ENCODE peak calls at places on chromosome 11, in five cellular contexts. T is HCT116, S is Panc1, W is stomach, E is spleen. I is an unnamed sample.

GRCh38 chr11:27100534-27100933 is 59.9 kb downstream of the BBOX1 start:
- DNase-seq in W (no peak), T (no peak), E (no peak), S (no peak), I (no peak)

GRCh38 chr11:61785837-61786402 is 6.5 kb downstream of the TMEM258 start:
- DNase-seq in T (no peak), E (peak; percentile 68), W (no peak), S (no peak), I (no peak)

GRCh38 chr11:2173150-2173693 is 1.6 kb upstream of the TH start:
- DNase-seq in E (no peak), W (no peak), S (no peak), T (no peak), I (no peak)

GRCh38 chr11:126405906-126406305 is 50.4 kb downstream of the ST3GAL4 start:
- DNase-seq in E (peak; percentile 40), T (peak; percentile 42), S (no peak), W (no peak), I (peak; percentile 73)

GRCh38 chr11:68371176-68372041 is 59.0 kb downstream of the LRP5 start:
- DNase-seq in S (no peak), W (no peak), T (no peak), E (no peak), I (peak; percentile 61)

GRCh38 chr11:116864531-116864930 is 27.1 kb upstream of the APOA1 start:
- DNase-seq in T (no peak), S (no peak), W (no peak), E (no peak), I (no peak)

GRCh38 chr11:112995423-112996084 is 34.3 kb downstream of the NCAM1 start:
- DNase-seq in W (no peak), S (no peak), T (no peak), E (no peak), I (no peak)

GRCh38 chr11:13375798-13376197 is 87.2 kb downstream of the BTBD10 start:
- DNase-seq in E (no peak), W (no peak), S (no peak), T (no peak), I (no peak)

GRCh38 chr11:89175796-89176195 is 1.9 kb upstream of the TYR start:
- DNase-seq in T (no peak), S (no peak), W (no peak), E (no peak), I (no peak)

GRCh38 chr11:35265755-35266454 is 126.9 kb downstream of the CD44 start:
- DNase-seq in S (no peak), E (no peak), T (no peak), W (no peak), I (no peak)

GRCh38 chr11:65506770-65507485 is 8.1 kb downstream of the MALAT1 start:
- DNase-seq in W (peak; percentile 56), E (no peak), S (peak; percentile 93), T (peak; percentile 91), I (peak; percentile 74)

DNA sequence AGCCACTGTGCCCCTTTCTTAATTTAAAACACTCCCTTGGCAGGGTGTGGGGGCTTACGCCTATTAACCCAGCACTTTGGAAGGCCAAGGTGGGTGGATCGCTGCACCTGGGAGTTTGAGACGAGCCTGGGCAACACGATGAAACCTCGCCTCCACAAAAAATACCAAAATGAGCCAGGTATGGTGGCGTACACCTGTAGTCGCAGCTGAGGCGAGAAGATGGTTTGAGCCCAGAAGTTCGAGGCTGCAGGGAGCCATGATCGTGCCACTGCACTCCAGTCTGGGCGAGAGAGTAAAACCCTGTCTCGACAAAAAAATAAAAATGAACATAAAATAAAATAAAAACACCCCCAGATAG is 45.0 kb downstream of the LINC01488 start:
- DNase-seq in W (no peak), S (no peak), T (no peak), E (peak; percentile 40), I (no peak)
- TF ChIP-seq POLR2AphosphoS5 in W (no peak), S (no peak), T (no peak), E (no peak), I (no peak)

GRCh38 chr11:7511405-7511804 is 2.4 kb upstream of the PPFIBP2 start:
- DNase-seq in S (no peak), T (no peak), W (peak; percentile 80), E (no peak), I (peak; percentile 53)
- H3K4me3 ChIP-seq in S (no peak overlapping the region), T (no peak overlapping the region), W (no peak overlapping the region), E (no peak overlapping the region), I (no peak overlapping the region)

GRCh38 chr11:121467965-121468364 is 15.2 kb upstream of the SORL1-AS1 start:
- DNase-seq in T (no peak), S (no peak), W (no peak), E (no peak), I (no peak)
- TF ChIP-seq POLR2AphosphoS5 in T (no peak), S (no peak), W (no peak), E (no peak), I (no peak)

GRCh38 chr11:862704-863388 is 20.2 kb downstream of the TSPAN4 start:
- DNase-seq in T (no peak), S (no peak), W (no peak), E (no peak), I (no peak)
- H3K4me3 ChIP-seq in T (no peak overlapping the region), S (no peak overlapping the region), W (no peak overlapping the region), E (no peak overlapping the region), I (no peak overlapping the region)

GRCh38 chr11:128339721-128340271 is 247.6 kb downstream of the ETS1 start:
- DNase-seq in S (no peak), T (no peak), W (no peak), E (no peak), I (no peak)

GRCh38 chr11:128335729-128336128 is 251.6 kb downstream of the ETS1 start:
- DNase-seq in W (no peak), T (no peak), S (no peak), E (no peak), I (no peak)

GRCh38 chr11:128338806-128339205 is 248.6 kb downstream of the ETS1 start:
- DNase-seq in E (no peak), T (no peak), W (no peak), S (no peak), I (no peak)

GRCh38 chr11:128334311-128335044 is 252.9 kb downstream of the ETS1 start:
- DNase-seq in S (no peak), T (no peak), E (peak; percentile 87), W (no peak), I (no peak)

DNA sequence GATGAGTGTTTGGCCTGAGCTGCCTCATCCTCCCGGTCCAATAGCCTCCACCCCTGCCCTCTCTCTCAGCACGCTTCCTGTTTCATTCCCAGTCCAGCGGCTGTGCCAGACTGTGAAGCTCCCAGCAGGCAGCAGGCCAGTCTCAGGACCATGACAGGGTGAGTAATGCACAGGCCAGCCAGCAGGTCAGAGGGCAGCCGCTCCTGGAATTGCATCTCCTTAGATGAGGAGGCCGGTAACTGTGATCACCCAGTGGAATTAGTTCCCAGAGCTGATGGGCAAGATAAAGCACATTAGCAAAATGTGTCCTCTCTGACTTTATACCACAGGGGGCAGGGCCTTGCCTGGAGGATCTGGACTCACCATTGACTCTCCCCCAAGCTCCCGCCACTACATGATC is 251.2 kb downstream of the ETS1 start:
- DNase-seq in W (peak; percentile 39), S (peak; percentile 45), T (no peak), E (peak; percentile 88), I (peak; percentile 26)
- TF ChIP-seq POLR2AphosphoS5 in W (no peak), S (no peak), T (no peak), E (peak; percentile 76), I (no peak)

GRCh38 chr11:57597971-57598830 is 716 bp downstream of the SERPING1 start:
- DNase-seq in S (no peak), W (peak; percentile 50), E (peak; percentile 79), T (no peak), I (peak; percentile 62)
- H3K4me3 ChIP-seq in S (peak overlapping the region; percentile 15), W (peak overlapping the region; percentile 54), E (peak overlapping the region; percentile 49), T (peak overlapping the region; percentile 26), I (peak overlapping the region; percentile 38)

DNA sequence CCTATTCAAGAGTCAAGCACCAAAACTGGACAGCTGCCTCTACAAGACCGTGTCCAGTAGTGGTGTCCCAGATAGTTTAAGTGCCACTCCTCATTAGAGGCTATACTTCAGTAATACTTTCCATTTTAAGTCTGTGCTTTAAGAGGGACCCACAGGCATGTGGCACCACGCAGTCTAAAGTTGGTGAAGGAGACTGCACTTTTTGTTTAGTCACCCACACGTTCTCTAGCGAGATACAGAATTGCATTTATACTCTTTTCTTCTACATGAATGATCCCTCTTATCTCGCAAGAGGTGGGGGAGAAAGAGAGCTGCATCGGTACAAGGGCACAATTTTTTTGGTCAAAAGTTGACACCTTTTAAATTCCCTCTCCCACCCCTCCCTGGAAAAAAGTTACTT is 41.5 kb downstream of the DDX6 start:
- DNase-seq in E (no peak), W (no peak), S (no peak), T (no peak), I (no peak)
- TF ChIP-seq POLR2AphosphoS5 in E (no peak), W (no peak), S (no peak), T (no peak), I (peak; percentile 22)

GRCh38 chr11:110050201-110050506 is 43.0 kb upstream of the ZC3H12C start:
- DNase-seq in W (no peak), E (no peak), S (no peak), T (no peak), I (no peak)
- H3K4me3 ChIP-seq in W (no peak overlapping the region), E (no peak overlapping the region), S (no peak overlapping the region), T (no peak overlapping the region), I (no peak overlapping the region)

GRCh38 chr11:102419181-102419580 is 33.4 kb downstream of the TMEM123 start:
- DNase-seq in S (no peak), W (no peak), E (no peak), T (no peak), I (no peak)

GRCh38 chr11:102416974-102417373 is 35.6 kb downstream of the TMEM123 start:
- DNase-seq in S (no peak), W (no peak), E (no peak), T (no peak), I (no peak)

GRCh38 chr11:102422817-102423725 is 29.5 kb downstream of the TMEM123 start:
- DNase-seq in S (no peak), E (no peak), W (no peak), T (no peak), I (no peak)

GRCh38 chr11:102421262-102421661 is 31.3 kb downstream of the TMEM123 start:
- DNase-seq in T (no peak), W (no peak), S (no peak), E (no peak), I (no peak)

GRCh38 chr11:102420547-102420946 is 32.0 kb downstream of the TMEM123 start:
- DNase-seq in S (no peak), E (no peak), W (no peak), T (no peak), I (no peak)
- TF ChIP-seq POLR2AphosphoS5 in S (no peak), E (no peak), W (no peak), T (no peak), I (no peak)

I was measured in transverse colon.